ENCODE peak calls at places on chromosomes 2 and 18, in ten cellular contexts. One of them, this sample, is unnamed.
A peak's percentile ranks its signal among the peaks of the same experiment; 100 is the strongest.

GRCh38 chr2:95323347-95324155 is 26.4 kb downstream of the KCNIP3 start:
- DNase-seq in H7: peak; percentile 94
- DNase-seq in Panc1: no peak
- DNase-seq in AG04450: no peak
- DNase-seq in iPS DF 6.9: no peak
- DNase-seq in GM12878: no peak
- DNase-seq in fibroblast of the aortic adventitia: no peak
- DNase-seq in skeletal muscle cell: no peak
- DNase-seq in GM23248: peak; percentile 63
- DNase-seq in CD8-positive, alpha-beta T cell: no peak
- DNase-seq in this sample: peak; percentile 60

GRCh38 chr18:26617151-26617554 is 68.8 kb upstream of the KCTD1 start:
- DNase-seq in H7: no peak
- DNase-seq in GM12878: no peak
- DNase-seq in GM23248: peak; percentile 94
- DNase-seq in fibroblast of the aortic adventitia: peak; percentile 66
- DNase-seq in iPS DF 6.9: no peak
- DNase-seq in CD8-positive, alpha-beta T cell: no peak
- DNase-seq in Panc1: no peak
- DNase-seq in skeletal muscle cell: peak; percentile 86
- DNase-seq in AG04450: peak; percentile 16
- DNase-seq in this sample: peak; percentile 20

GRCh38 chr2:223459328-223459939 is 142.7 kb downstream of the SCG2 start:
- DNase-seq in H7: no peak
- DNase-seq in iPS DF 6.9: no peak
- DNase-seq in CD8-positive, alpha-beta T cell: no peak
- DNase-seq in GM12878: no peak
- DNase-seq in fibroblast of the aortic adventitia: peak; percentile 57
- DNase-seq in AG04450: no peak
- DNase-seq in Panc1: no peak
- DNase-seq in GM23248: peak; percentile 55
- DNase-seq in skeletal muscle cell: no peak
- DNase-seq in this sample: no peak

GRCh38 chr18:9020221-9020620 is 82.3 kb upstream of the NDUFV2 start:
- DNase-seq in fibroblast of the aortic adventitia: no peak
- DNase-seq in GM12878: no peak
- DNase-seq in H7: no peak
- DNase-seq in CD8-positive, alpha-beta T cell: no peak
- DNase-seq in skeletal muscle cell: no peak
- DNase-seq in Panc1: no peak
- DNase-seq in AG04450: no peak
- DNase-seq in iPS DF 6.9: no peak
- DNase-seq in GM23248: no peak
- DNase-seq in this sample: peak; percentile 43

GRCh38 chr2:75194184-75194868 is 5.0 kb downstream of the TACR1 start:
- DNase-seq in skeletal muscle cell: no peak
- DNase-seq in fibroblast of the aortic adventitia: no peak
- DNase-seq in AG04450: no peak
- DNase-seq in H7: no peak
- DNase-seq in CD8-positive, alpha-beta T cell: no peak
- DNase-seq in iPS DF 6.9: no peak
- DNase-seq in GM12878: no peak
- DNase-seq in Panc1: no peak
- DNase-seq in GM23248: no peak
- DNase-seq in this sample: no peak

GRCh38 chr2:231227309-231228162 is 29.1 kb downstream of the ARMC9 start:
- DNase-seq in Panc1: peak; percentile 46
- DNase-seq in skeletal muscle cell: peak; percentile 39
- DNase-seq in GM23248: peak; percentile 90
- DNase-seq in H7: peak; percentile 89
- DNase-seq in iPS DF 6.9: peak; percentile 63
- DNase-seq in GM12878: peak; percentile 70
- DNase-seq in AG04450: peak; percentile 33
- DNase-seq in CD8-positive, alpha-beta T cell: peak; percentile 17
- DNase-seq in fibroblast of the aortic adventitia: peak; percentile 83
- DNase-seq in this sample: peak; percentile 52

GRCh38 chr2:38148501-38148900 is 72.5 kb upstream of the CYP1B1 start:
- DNase-seq in fibroblast of the aortic adventitia: peak; percentile 59
- DNase-seq in CD8-positive, alpha-beta T cell: no peak
- DNase-seq in Panc1: no peak
- DNase-seq in AG04450: no peak
- DNase-seq in iPS DF 6.9: no peak
- DNase-seq in skeletal muscle cell: peak; percentile 80
- DNase-seq in GM23248: peak; percentile 66
- DNase-seq in GM12878: no peak
- DNase-seq in H7: no peak
- DNase-seq in this sample: peak; percentile 98

GRCh38 chr2:190841707-190842505 is 38.7 kb upstream of the GLS start:
- DNase-seq in skeletal muscle cell: no peak
- DNase-seq in GM12878: no peak
- DNase-seq in fibroblast of the aortic adventitia: peak; percentile 49
- DNase-seq in H7: no peak
- DNase-seq in Panc1: no peak
- DNase-seq in iPS DF 6.9: no peak
- DNase-seq in GM23248: peak; percentile 90
- DNase-seq in AG04450: no peak
- DNase-seq in CD8-positive, alpha-beta T cell: no peak
- DNase-seq in this sample: no peak

GRCh38 chr2:206989306-206989705 is 50.0 kb downstream of the CPO start:
- DNase-seq in fibroblast of the aortic adventitia: no peak
- DNase-seq in GM12878: no peak
- DNase-seq in AG04450: no peak
- DNase-seq in Panc1: no peak
- DNase-seq in GM23248: peak; percentile 37
- DNase-seq in CD8-positive, alpha-beta T cell: no peak
- DNase-seq in skeletal muscle cell: no peak
- DNase-seq in H7: peak; percentile 57
- DNase-seq in iPS DF 6.9: no peak
- DNase-seq in this sample: peak; percentile 9

GRCh38 chr2:60400462-60400861 is 153.0 kb downstream of the BCL11A start:
- DNase-seq in H7: no peak
- DNase-seq in Panc1: no peak
- DNase-seq in CD8-positive, alpha-beta T cell: no peak
- DNase-seq in fibroblast of the aortic adventitia: no peak
- DNase-seq in AG04450: no peak
- DNase-seq in GM23248: no peak
- DNase-seq in iPS DF 6.9: no peak
- DNase-seq in skeletal muscle cell: no peak
- DNase-seq in GM12878: no peak
- DNase-seq in this sample: no peak
- H3K4me3 ChIP-seq in H7: no peak overlapping the region
- H3K4me3 ChIP-seq in Panc1: no peak overlapping the region
- H3K4me3 ChIP-seq in CD8-positive, alpha-beta T cell: no peak overlapping the region
- H3K4me3 ChIP-seq in fibroblast of the aortic adventitia: no peak overlapping the region
- H3K4me3 ChIP-seq in AG04450: no peak overlapping the region
- H3K4me3 ChIP-seq in GM23248: no peak overlapping the region
- H3K4me3 ChIP-seq in iPS DF 6.9: no peak overlapping the region
- H3K4me3 ChIP-seq in skeletal muscle cell: no peak overlapping the region
- H3K4me3 ChIP-seq in GM12878: no peak overlapping the region
- H3K4me3 ChIP-seq in this sample: no peak overlapping the region

DNA sequence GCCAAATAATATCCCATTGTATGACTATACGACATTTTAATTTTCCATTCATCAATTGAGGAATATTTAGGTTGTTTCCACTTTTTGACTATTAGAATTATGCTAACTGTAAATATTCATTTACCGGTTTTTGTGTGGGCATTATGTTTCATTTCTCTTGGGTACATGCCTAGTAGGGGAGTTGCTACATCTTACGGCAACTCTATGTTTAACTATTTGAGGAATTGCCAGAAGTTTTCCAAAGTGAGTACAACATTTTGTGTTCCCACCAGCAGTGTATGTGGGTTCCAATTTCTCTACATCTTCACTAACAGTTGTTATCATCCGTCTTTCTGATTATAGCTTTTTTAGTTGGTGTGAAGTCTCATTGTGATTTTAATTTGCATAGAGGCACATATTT is 1.6 kb upstream of the KDSR start:
- DNase-seq in fibroblast of the aortic adventitia: peak; percentile 48
- DNase-seq in GM23248: peak; percentile 51
- DNase-seq in CD8-positive, alpha-beta T cell: no peak
- DNase-seq in Panc1: no peak
- DNase-seq in skeletal muscle cell: no peak
- DNase-seq in AG04450: no peak
- DNase-seq in H7: no peak
- DNase-seq in iPS DF 6.9: no peak
- DNase-seq in GM12878: no peak
- DNase-seq in this sample: no peak
- H3K4me3 ChIP-seq in fibroblast of the aortic adventitia: no peak overlapping the region
- H3K4me3 ChIP-seq in GM23248: peak overlapping the region; percentile 99
- H3K4me3 ChIP-seq in CD8-positive, alpha-beta T cell: no peak overlapping the region
- H3K4me3 ChIP-seq in Panc1: no peak overlapping the region
- H3K4me3 ChIP-seq in skeletal muscle cell: no peak overlapping the region
- H3K4me3 ChIP-seq in AG04450: no peak overlapping the region
- H3K4me3 ChIP-seq in H7: no peak overlapping the region
- H3K4me3 ChIP-seq in iPS DF 6.9: no peak overlapping the region
- H3K4me3 ChIP-seq in GM12878: no peak overlapping the region
- H3K4me3 ChIP-seq in this sample: peak overlapping the region; percentile 99

DNA sequence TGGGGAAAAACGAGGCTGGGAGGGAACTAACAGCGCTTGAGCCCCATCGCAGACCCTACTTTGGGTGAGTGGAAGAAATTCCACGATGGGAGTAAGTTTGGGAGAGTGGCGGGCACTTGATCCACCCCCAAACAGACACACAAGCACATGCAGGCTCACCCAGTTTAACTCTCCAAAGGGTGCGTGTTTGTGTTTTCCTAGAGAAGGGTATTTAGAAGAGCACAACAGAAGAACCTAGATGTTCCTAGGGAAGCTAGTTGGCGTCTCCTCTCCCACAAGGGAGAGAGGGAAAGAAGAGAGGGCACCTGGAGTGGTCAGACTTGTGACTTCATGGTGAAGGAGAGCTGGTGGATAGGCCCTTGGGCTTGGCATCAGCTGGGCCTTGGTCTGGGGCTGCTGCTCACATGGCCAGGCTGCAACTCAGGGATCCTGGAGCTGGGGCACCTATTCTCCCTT is 3.2 kb downstream of the GATA6 start:
- DNase-seq in H7: peak; percentile 32
- DNase-seq in CD8-positive, alpha-beta T cell: no peak
- DNase-seq in GM23248: peak; percentile 34
- DNase-seq in GM12878: no peak
- DNase-seq in skeletal muscle cell: no peak
- DNase-seq in AG04450: no peak
- DNase-seq in fibroblast of the aortic adventitia: peak; percentile 48
- DNase-seq in Panc1: no peak
- DNase-seq in iPS DF 6.9: no peak
- DNase-seq in this sample: no peak
- H3K4me3 ChIP-seq in H7: peak overlapping the region; percentile 30
- H3K4me3 ChIP-seq in CD8-positive, alpha-beta T cell: no peak overlapping the region
- H3K4me3 ChIP-seq in GM23248: peak overlapping the region; percentile 95
- H3K4me3 ChIP-seq in GM12878: no peak overlapping the region
- H3K4me3 ChIP-seq in skeletal muscle cell: peak overlapping the region; percentile 20
- H3K4me3 ChIP-seq in AG04450: peak overlapping the region; percentile 44
- H3K4me3 ChIP-seq in fibroblast of the aortic adventitia: peak overlapping the region; percentile 97
- H3K4me3 ChIP-seq in Panc1: no peak overlapping the region
- H3K4me3 ChIP-seq in iPS DF 6.9: no peak overlapping the region
- H3K4me3 ChIP-seq in this sample: peak overlapping the region; percentile 73

GRCh38 chr2:68907232-68907922 is 36.2 kb upstream of the BMP10 start:
- DNase-seq in iPS DF 6.9: no peak
- DNase-seq in AG04450: no peak
- DNase-seq in CD8-positive, alpha-beta T cell: no peak
- DNase-seq in Panc1: no peak
- DNase-seq in fibroblast of the aortic adventitia: no peak
- DNase-seq in GM12878: no peak
- DNase-seq in GM23248: no peak
- DNase-seq in H7: no peak
- DNase-seq in skeletal muscle cell: no peak
- DNase-seq in this sample: no peak

GRCh38 chr2:68909793-68910674 is 38.8 kb upstream of the BMP10 start:
- DNase-seq in fibroblast of the aortic adventitia: peak; percentile 81
- DNase-seq in skeletal muscle cell: no peak
- DNase-seq in AG04450: peak; percentile 46
- DNase-seq in Panc1: peak; percentile 59
- DNase-seq in iPS DF 6.9: peak; percentile 63
- DNase-seq in GM12878: peak; percentile 40
- DNase-seq in CD8-positive, alpha-beta T cell: peak; percentile 60
- DNase-seq in H7: peak; percentile 65
- DNase-seq in GM23248: peak; percentile 77
- DNase-seq in this sample: peak; percentile 53

GRCh38 chr2:68907923-68908253 is 36.7 kb upstream of the BMP10 start:
- DNase-seq in iPS DF 6.9: no peak
- DNase-seq in AG04450: no peak
- DNase-seq in fibroblast of the aortic adventitia: no peak
- DNase-seq in CD8-positive, alpha-beta T cell: no peak
- DNase-seq in GM23248: no peak
- DNase-seq in GM12878: no peak
- DNase-seq in Panc1: no peak
- DNase-seq in H7: no peak
- DNase-seq in skeletal muscle cell: no peak
- DNase-seq in this sample: no peak

GRCh38 chr2:68911246-68911645 is 40.0 kb upstream of the BMP10 start:
- DNase-seq in Panc1: no peak
- DNase-seq in GM23248: no peak
- DNase-seq in fibroblast of the aortic adventitia: no peak
- DNase-seq in H7: no peak
- DNase-seq in AG04450: no peak
- DNase-seq in iPS DF 6.9: no peak
- DNase-seq in CD8-positive, alpha-beta T cell: no peak
- DNase-seq in skeletal muscle cell: no peak
- DNase-seq in GM12878: no peak
- DNase-seq in this sample: no peak

GRCh38 chr2:68908392-68908970 is 37.3 kb upstream of the BMP10 start:
- DNase-seq in AG04450: peak; percentile 63
- DNase-seq in Panc1: no peak
- DNase-seq in GM23248: peak; percentile 80
- DNase-seq in fibroblast of the aortic adventitia: peak; percentile 82
- DNase-seq in GM12878: peak; percentile 68
- DNase-seq in H7: peak; percentile 25
- DNase-seq in CD8-positive, alpha-beta T cell: peak; percentile 74
- DNase-seq in iPS DF 6.9: peak; percentile 31
- DNase-seq in skeletal muscle cell: no peak
- DNase-seq in this sample: peak; percentile 95
- H3K4me3 ChIP-seq in AG04450: no peak overlapping the region
- H3K4me3 ChIP-seq in Panc1: no peak overlapping the region
- H3K4me3 ChIP-seq in GM23248: no peak overlapping the region
- H3K4me3 ChIP-seq in fibroblast of the aortic adventitia: no peak overlapping the region
- H3K4me3 ChIP-seq in GM12878: no peak overlapping the region
- H3K4me3 ChIP-seq in H7: no peak overlapping the region
- H3K4me3 ChIP-seq in CD8-positive, alpha-beta T cell: peak overlapping the region; percentile 6
- H3K4me3 ChIP-seq in iPS DF 6.9: no peak overlapping the region
- H3K4me3 ChIP-seq in skeletal muscle cell: no peak overlapping the region
- H3K4me3 ChIP-seq in this sample: no peak overlapping the region